ENCODE peak calls at places on chromosomes 6 and 20, in nine cellular contexts. N, C, I, A, E, J, O, K and B are unnamed samples.

GRCh38 chr6:25671652-25672051 is 19.6 kb downstream of the SCGN start:
- DNase-seq in N (no peak), C (no peak), I (no peak), A (no peak), E (no peak), J (no peak), O (no peak), K (no peak), B (no peak)

GRCh38 chr6:1144842-1145755 is 166.8 kb upstream of the FOXQ1 start:
- DNase-seq in N (peak), C (peak), I (no peak), A (no peak), E (no peak), J (no peak), O (no peak), K (no peak), B (no peak)

GRCh38 chr6:165055231-165055630 is 254.2 kb downstream of the C6orf118 start:
- DNase-seq in N (peak), C (no peak), I (no peak), A (no peak), E (no peak), J (no peak), O (no peak), K (no peak), B (no peak)

GRCh38 chr6:112464901-112465661 is 118.0 kb downstream of the RFPL4B start:
- DNase-seq in N (no peak), C (peak), I (no peak), A (no peak), E (no peak), J (no peak), O (no peak), K (no peak), B (no peak)

GRCh38 chr6:116847234-116847633 is 18.4 kb upstream of the GPRC6A start:
- DNase-seq in N (peak), C (peak), I (peak), A (no peak), E (no peak), J (no peak), O (peak), K (no peak), B (no peak)

GRCh38 chr20:14916360-14916759 is 578.9 kb upstream of the FLRT3 start:
- DNase-seq in N (no peak), C (no peak), I (no peak), A (no peak), E (no peak), J (no peak), O (no peak), K (no peak), B (no peak)

GRCh38 chr6:37141291-37142046 is 28.5 kb upstream of the PIM1 start:
- DNase-seq in N (peak), C (peak), I (no peak), A (peak), E (no peak), J (no peak), O (no peak), K (no peak), B (no peak)

GRCh38 chr20:50304501-50304856 is 113.8 kb downstream of the CEBPB start:
- DNase-seq in N (peak), C (peak), I (no peak), A (no peak), E (peak), J (no peak), O (no peak), K (no peak), B (no peak)

GRCh38 chr6:34516391-34517324 is 39.5 kb downstream of the SPDEF start:
- DNase-seq in N (no peak), C (no peak), I (no peak), A (no peak), E (no peak), J (no peak), O (no peak), K (no peak), B (no peak)

GRCh38 chr6:130296854-130297253 is 69.0 kb upstream of the TMEM200A start:
- DNase-seq in N (no peak), C (no peak), I (no peak), A (no peak), E (no peak), J (no peak), O (no peak), K (no peak), B (no peak)

GRCh38 chr20:32538526-32538918 is 46.6 kb downstream of the NOL4L start:
- DNase-seq in N (no peak), C (peak), I (peak), A (no peak), E (no peak), J (no peak), O (no peak), K (peak), B (no peak)

GRCh38 chr20:10940941-10941340 is 267.1 kb upstream of the JAG1 start:
- DNase-seq in N (no peak), C (no peak), I (no peak), A (no peak), E (no peak), J (no peak), O (no peak), K (no peak), B (no peak)

GRCh38 chr6:56043761-56044160 is 168.4 kb upstream of the BMP5 start:
- DNase-seq in N (no peak), C (no peak), I (no peak), A (no peak), E (no peak), J (no peak), O (no peak), K (no peak), B (no peak)

GRCh38 chr6:111727798-111728197 is 122.1 kb upstream of the TRAF3IP2 start:
- DNase-seq in N (peak), C (no peak), I (peak), A (no peak), E (no peak), J (no peak), O (no peak), K (no peak), B (no peak)

GRCh38 chr20:47952165-47952564 is 166.9 kb upstream of the SULF2 start:
- DNase-seq in N (no peak), C (no peak), I (no peak), A (no peak), E (no peak), J (no peak), O (no peak), K (no peak), B (no peak)

GRCh38 chr6:42407379-42407778 is 44.3 kb downstream of the TRERF1 start:
- DNase-seq in N (peak), C (peak), I (no peak), A (no peak), E (no peak), J (no peak), O (peak), K (peak), B (peak)

GRCh38 chr20:53880108-53880641 is 190.2 kb downstream of the BCAS1 start:
- DNase-seq in N (no peak), C (no peak), I (no peak), A (no peak), E (no peak), J (no peak), O (no peak), K (no peak), B (no peak)

GRCh38 chr6:42509765-42510164 is 54.1 kb upstream of the UBR2 start:
- DNase-seq in N (no peak), C (no peak), I (no peak), A (no peak), E (no peak), J (no peak), O (no peak), K (no peak), B (no peak)

GRCh38 chr20:63325554-63326313 is 32.7 kb downstream of the COL20A1 start:
- DNase-seq in N (no peak), C (no peak), I (no peak), A (no peak), E (peak), J (no peak), O (no peak), K (no peak), B (no peak)

GRCh38 chr6:100099189-100100074 is 105.4 kb upstream of the MCHR2 start:
- DNase-seq in N (peak), C (peak), I (peak), A (no peak), E (no peak), J (no peak), O (no peak), K (no peak), B (no peak)

GRCh38 chr6:26173836-26174144 is 86.6 kb downstream of the HFE start:
- DNase-seq in N (no peak), C (no peak), I (no peak), A (no peak), E (no peak), J (no peak), O (no peak), K (no peak), B (no peak)

GRCh38 chr6:13554929-13555333 is 19.5 kb upstream of the SIRT5 start:
- DNase-seq in N (peak), C (peak), I (no peak), A (no peak), E (peak), J (peak), O (no peak), K (no peak), B (no peak)

GRCh38 chr6:125302840-125303511 is 1.2 kb upstream of the HDDC2 start:
- DNase-seq in N (no peak), C (no peak), I (no peak), A (no peak), E (no peak), J (no peak), O (no peak), K (no peak), B (no peak)

GRCh38 chr20:38127011-38127621 is 38.0 kb downstream of the TGM2 start:
- DNase-seq in N (peak), C (peak), I (no peak), A (no peak), E (peak), J (no peak), O (peak), K (no peak), B (peak)

GRCh38 chr6:85923013-85923430 is 280.3 kb upstream of the SYNCRIP start:
- DNase-seq in N (peak), C (peak), I (peak), A (peak), E (no peak), J (peak), O (peak), K (no peak), B (peak)

GRCh38 chr20:25859649-25860530 is 163.2 kb upstream of the ZNF337 start:
- DNase-seq in N (peak), C (peak), I (peak), A (peak), E (peak), J (peak), O (no peak), K (peak), B (peak)

GRCh38 chr6:145756170-145756662 is 20.9 kb upstream of the EPM2A start:
- DNase-seq in N (peak), C (peak), I (peak), A (no peak), E (no peak), J (no peak), O (peak), K (no peak), B (peak)

GRCh38 chr20:39019805-39020325 is 57.7 kb downstream of the DHX35 start:
- DNase-seq in N (no peak), C (peak), I (peak), A (peak), E (no peak), J (no peak), O (no peak), K (peak), B (no peak)

GRCh38 chr6:125869427-125869826 is 78.7 kb downstream of the NCOA7 start:
- DNase-seq in N (no peak), C (no peak), I (no peak), A (no peak), E (no peak), J (no peak), O (no peak), K (no peak), B (no peak)